ENCODE peak calls at places on chromosome 10, in four cellular contexts. O is GM12878, D is HepG2, C is K562. L is an unnamed sample.

GRCh38 chr10:29876008-29876555 is 183.3 kb downstream of the JCAD start:
- DNase-seq in O (no peak), D (no peak), C (no peak), L (no peak)

GRCh38 chr10:95539560-95540284 is 21.4 kb downstream of the SORBS1 start:
- DNase-seq in O (no peak), D (peak; percentile 97), C (no peak), L (no peak)

GRCh38 chr10:98331888-98332287 is 63.9 kb upstream of the LOXL4 start:
- DNase-seq in O (no peak), D (peak; percentile 17), C (peak; percentile 44), L (peak; percentile 49)

GRCh38 chr10:15238553-15239335 is 70.3 kb upstream of the NMT2 start:
- DNase-seq in O (no peak), D (no peak), C (no peak), L (no peak)

GRCh38 chr10:110174201-110174600 is 33.2 kb upstream of the MXI1 start:
- DNase-seq in O (no peak), D (no peak), C (no peak), L (no peak)

GRCh38 chr10:59387951-59388431 is 25.6 kb upstream of the FAM13C start:
- DNase-seq in O (no peak), D (no peak), C (no peak), L (no peak)

GRCh38 chr10:93072713-93073538 is 767 bp upstream of the CYP26A1 start:
- DNase-seq in O (no peak), D (no peak), C (no peak), L (no peak)

GRCh38 chr10:76202777-76203176 is 771.4 kb downstream of the LRMDA start:
- DNase-seq in O (no peak), D (no peak), C (no peak), L (no peak)

GRCh38 chr10:28942012-28942411 is 264.7 kb downstream of the BAMBI start:
- DNase-seq in O (no peak), D (no peak), C (no peak), L (no peak)

GRCh38 chr10:117762126-117762818 is 219.7 kb downstream of the EMX2 start:
- DNase-seq in O (no peak), D (no peak), C (no peak), L (no peak)

GRCh38 chr10:18179901-18180300 is 39.7 kb downstream of the CACNB2 start:
- DNase-seq in O (no peak), D (no peak), C (no peak), L (no peak)

GRCh38 chr10:93481931-93482834 is at the start of gene MYOF:
- DNase-seq in O (peak; percentile 50), D (peak; percentile 59), C (peak; percentile 61), L (peak; percentile 74)

GRCh38 chr10:91883549-91884542 is 25.4 kb downstream of the FGFBP3 start:
- DNase-seq in O (no peak), D (peak; percentile 8), C (no peak), L (peak; percentile 34)

GRCh38 chr10:4069491-4069890 is 284.5 kb upstream of the KLF6 start:
- DNase-seq in O (no peak), D (no peak), C (no peak), L (no peak)

GRCh38 chr10:131694963-131695813 is 205.6 kb upstream of the PPP2R2D start:
- DNase-seq in O (no peak), D (no peak), C (no peak), L (no peak)

GRCh38 chr10:58570307-58570723 is 57.6 kb downstream of the BICC1 start:
- DNase-seq in O (no peak), D (no peak), C (no peak), L (no peak)

GRCh38 chr10:121846555-121846954 is 81.3 kb downstream of the ATE1 start:
- DNase-seq in O (no peak), D (no peak), C (no peak), L (no peak)

GRCh38 chr10:110209926-110210662 is 2.7 kb downstream of the MXI1 start:
- DNase-seq in O (no peak), D (no peak), C (peak; percentile 44), L (peak; percentile 43)

DNA sequence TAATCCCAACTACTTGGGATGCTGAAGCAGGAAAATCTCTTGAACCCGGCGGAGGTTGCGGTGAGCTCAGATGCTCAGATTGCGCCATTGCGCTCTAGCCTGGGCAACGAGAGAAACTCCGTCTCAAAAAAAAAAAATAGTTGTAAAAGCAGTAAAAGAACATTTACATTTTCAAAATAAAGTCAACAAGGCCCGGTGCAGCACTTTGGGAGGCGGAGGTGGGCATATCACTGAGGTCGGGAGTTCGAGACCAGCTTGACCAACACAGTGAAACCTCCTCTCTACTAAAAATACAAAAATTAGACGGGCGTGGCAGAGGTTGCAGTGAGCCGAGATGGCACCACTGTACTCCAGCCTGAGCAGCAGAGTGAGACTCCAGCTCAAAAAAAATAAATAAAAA is 4.0 kb downstream of the CCAR1 start:
- DNase-seq in O (no peak), D (no peak), C (no peak), L (no peak)
- TF ChIP-seq SP1 in O (no peak), D (no peak), C (no peak), L (no peak)

GRCh38 chr10:119595715-119596515 is 849 bp downstream of the TIAL1 start:
- DNase-seq in O (no peak), D (no peak), C (peak; percentile 57), L (peak; percentile 39)
- TF ChIP-seq BHLHE40 in O (peak; percentile 88), D (no peak), C (no peak), L (no peak)

GRCh38 chr10:74377476-74377875 is 226.5 kb downstream of the ADK start:
- DNase-seq in O (no peak), D (peak; percentile 7), C (no peak), L (no peak)

GRCh38 chr10:74373059-74373458 is 222.0 kb downstream of the ADK start:
- DNase-seq in O (no peak), D (no peak), C (no peak), L (no peak)

GRCh38 chr10:74371696-74372095 is 220.7 kb downstream of the ADK start:
- DNase-seq in O (no peak), D (no peak), C (no peak), L (no peak)
- TF ChIP-seq SP1 in O (no peak), D (no peak), C (no peak), L (no peak)

GRCh38 chr10:2986341-2986933 is 80.9 kb upstream of the PFKP start:
- DNase-seq in O (no peak), D (no peak), C (no peak), L (no peak)
- TF ChIP-seq BHLHE40 in O (no peak), D (no peak), C (no peak), L (no peak)

GRCh38 chr10:66277481-66277880 is 648.4 kb upstream of the LRRTM3 start:
- DNase-seq in O (no peak), D (no peak), C (no peak), L (peak; percentile 7)
- TF ChIP-seq SP1 in O (no peak), D (no peak), C (no peak), L (no peak)

GRCh38 chr10:49360271-49361177 is 35.4 kb downstream of the DRGX start:
- DNase-seq in O (no peak), D (no peak), C (no peak), L (no peak)
- TF ChIP-seq BHLHE40 in O (no peak), D (no peak), C (no peak), L (no peak)

DNA sequence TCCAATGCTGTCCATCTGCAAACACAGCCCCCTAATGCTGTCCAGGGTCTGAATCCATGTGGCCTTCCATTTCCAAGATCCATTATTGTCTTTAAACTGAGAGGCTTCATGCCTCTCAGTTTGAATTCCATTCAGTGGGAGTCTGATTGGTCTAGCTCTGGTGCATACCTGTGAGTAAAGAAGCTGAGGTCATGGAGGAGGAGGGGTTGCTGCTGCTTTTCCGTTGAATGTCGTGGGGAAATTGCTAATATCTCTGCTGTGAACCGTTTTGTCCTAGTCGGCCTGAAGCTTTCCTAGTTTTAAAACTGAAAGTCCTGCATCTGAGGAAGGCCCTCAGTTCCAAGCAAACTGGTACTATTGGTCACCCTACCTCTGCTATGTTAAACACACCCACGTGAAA is 17.7 kb downstream of the SH2D4B start:
- DNase-seq in O (no peak), D (no peak), C (no peak), L (peak; percentile 2)
- TF ChIP-seq SP1 in O (no peak), D (no peak), C (no peak), L (no peak)

DNA sequence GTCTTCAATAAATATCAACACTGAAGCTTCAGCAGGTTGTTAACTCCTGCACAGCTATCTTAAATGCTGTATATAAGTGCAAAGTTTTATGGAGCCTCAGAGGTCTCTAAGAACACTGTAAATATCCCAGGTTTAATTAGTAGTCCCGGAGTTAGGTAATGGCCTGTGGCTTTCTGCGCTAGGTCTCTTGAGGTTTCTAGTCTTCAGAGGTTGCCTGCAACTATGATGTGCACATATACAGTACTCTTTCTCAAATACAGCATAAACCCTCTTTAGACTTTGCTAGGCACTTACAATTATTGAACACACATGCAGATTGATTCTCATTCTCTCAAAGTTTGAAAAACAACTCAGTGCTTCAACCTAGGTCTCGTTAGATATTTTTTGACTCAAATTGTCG is 2.3 kb downstream of the KLLN start:
- DNase-seq in O (no peak), D (no peak), C (no peak), L (no peak)
- TF ChIP-seq BHLHE40 in O (no peak), D (no peak), C (no peak), L (no peak)

GRCh38 chr10:84541289-84541637 is 212.9 kb downstream of the CCSER2 start:
- DNase-seq in O (no peak), D (peak; percentile 67), C (no peak), L (peak; percentile 34)
- TF ChIP-seq SP1 in O (no peak), D (no peak), C (no peak), L (no peak)

GRCh38 chr10:69838853-69839252 is 37.1 kb downstream of the COL13A1 start:
- DNase-seq in O (no peak), D (no peak), C (no peak), L (no peak)
- TF ChIP-seq BHLHE40 in O (no peak), D (no peak), C (no peak), L (no peak)